ENCODE peak calls at places on chromosomes 6 and 20, in four cellular contexts. V, E, G and L are unnamed samples.

GRCh38 chr6:49001856-49002255 is 461.2 kb downstream of the MMUT start:
- DNase-seq in V (peak; percentile 19), G (peak; percentile 60), E (peak; percentile 47), L (peak; percentile 18)

GRCh38 chr20:51573576-51574243 is 31.2 kb upstream of the NFATC2 start:
- DNase-seq in V (no peak), G (peak; percentile 57), E (peak; percentile 52), L (peak; percentile 21)

GRCh38 chr6:109491207-109491938 is 8.4 kb upstream of the ZBTB24 start:
- DNase-seq in G (no peak), E (peak; percentile 54), V (no peak), L (peak; percentile 71)

GRCh38 chr6:9233686-9234085 is 798.3 kb upstream of the SLC35B3 start:
- DNase-seq in G (no peak), V (no peak), E (peak; percentile 67), L (no peak)

GRCh38 chr6:89562114-89562815 is 76.3 kb downstream of the LYRM2 start:
- DNase-seq in V (no peak), E (peak; percentile 6), G (peak; percentile 2), L (no peak)

GRCh38 chr6:151391021-151391470 is 313 bp downstream of the ZBTB2 start:
- DNase-seq in G (peak; percentile 73), E (peak; percentile 86), V (peak; percentile 74), L (peak; percentile 72)

GRCh38 chr6:106976270-106976669 is 1.7 kb upstream of the CD24 start:
- DNase-seq in E (no peak), V (no peak), G (no peak), L (no peak)

GRCh38 chr20:64129146-64129782 is 21.9 kb upstream of the NPBWR2 start:
- DNase-seq in V (no peak), G (no peak), E (no peak), L (no peak)

GRCh38 chr20:61253264-61253639 is 1.2 kb downstream of the CDH4 start:
- DNase-seq in G (peak; percentile 38), E (peak; percentile 78), V (peak; percentile 48), L (peak; percentile 52)

GRCh38 chr6:28947831-28948270 is 24.1 kb upstream of the TRIM27 start:
- DNase-seq in V (no peak), G (peak; percentile 68), E (peak; percentile 66), L (no peak)

GRCh38 chr6:33745558-33745957 is 1.1 kb downstream of the IP6K3 start:
- DNase-seq in E (peak; percentile 52), V (peak; percentile 65), G (no peak), L (peak; percentile 62)

GRCh38 chr6:82842721-82843120 is 222.9 kb downstream of the UBE3D start:
- DNase-seq in V (peak; percentile 36), G (peak; percentile 77), E (peak; percentile 45), L (peak; percentile 67)

DNA sequence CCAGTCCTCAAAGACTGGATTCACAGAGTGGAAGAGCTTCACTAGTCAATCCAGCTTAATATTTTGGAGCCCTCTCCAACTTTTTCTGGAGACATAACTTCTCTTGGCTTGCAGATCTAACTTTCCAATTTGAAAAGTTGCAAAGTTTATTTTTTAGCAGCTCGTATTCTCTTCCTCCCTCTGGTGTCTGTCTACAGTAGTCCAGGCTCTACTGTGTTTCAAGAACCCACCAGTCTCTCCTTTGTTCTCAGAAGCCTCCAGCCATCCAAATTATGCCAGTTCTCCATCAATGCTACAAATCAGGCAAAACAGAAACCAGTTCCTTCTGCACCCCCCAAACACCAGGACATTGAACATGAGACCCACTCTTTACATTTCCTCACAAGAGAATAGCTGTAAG is 376.1 kb upstream of the OPRM1 start:
- DNase-seq in E (no peak), V (no peak), G (no peak), L (peak; percentile 1)
- TF ChIP-seq CTCF in E (no peak), V (no peak), G (no peak), L (peak; percentile 21)

DNA sequence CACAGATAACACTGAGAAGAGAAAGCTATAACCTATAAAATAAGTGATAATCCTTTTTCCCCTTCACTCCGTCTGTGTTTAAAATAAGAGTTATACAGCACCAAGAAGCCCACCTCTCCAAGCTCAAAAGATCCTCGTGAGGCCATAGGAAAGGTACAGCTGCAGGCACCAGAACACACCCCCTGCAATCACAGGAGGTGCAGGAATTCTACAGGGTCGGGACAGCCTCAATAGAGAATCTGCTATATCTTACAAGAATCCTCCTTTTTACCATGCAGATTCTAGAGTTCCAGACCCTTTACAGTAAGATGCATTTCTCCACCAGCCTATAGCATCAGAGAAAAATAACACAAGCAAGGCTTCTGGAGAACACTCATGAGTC is 5.0 kb upstream of the ADGRF1 start:
- DNase-seq in G (no peak), E (no peak), V (no peak), L (no peak)
- H3K4me3 ChIP-seq in G (no peak overlapping the region), E (no peak overlapping the region), V (no peak overlapping the region), L (no peak overlapping the region)

GRCh38 chr20:34753706-34754461 is 49.7 kb downstream of the TP53INP2 start:
- DNase-seq in E (peak; percentile 69), V (peak; percentile 5), G (no peak), L (peak; percentile 68)
- TF ChIP-seq CTCF in E (no peak), V (no peak), G (no peak), L (peak; percentile 9)

GRCh38 chr6:142015011-142015410 is 117.7 kb upstream of the GJE1 start:
- DNase-seq in G (no peak), V (no peak), E (no peak), L (no peak)

GRCh38 chr6:142013286-142013685 is 119.4 kb upstream of the GJE1 start:
- DNase-seq in E (peak; percentile 88), V (peak; percentile 87), G (peak; percentile 92), L (peak; percentile 72)

GRCh38 chr6:142011775-142012174 is 121.0 kb upstream of the GJE1 start:
- DNase-seq in V (no peak), E (no peak), G (no peak), L (no peak)

GRCh38 chr6:142014515-142014914 is 118.2 kb upstream of the GJE1 start:
- DNase-seq in G (peak; percentile 93), E (peak; percentile 96), V (peak; percentile 68), L (peak; percentile 63)

GRCh38 chr6:142013875-142014495 is 118.7 kb upstream of the GJE1 start:
- DNase-seq in E (peak; percentile 24), V (no peak), G (peak; percentile 26), L (no peak)
- H3K4me3 ChIP-seq in E (no peak overlapping the region), V (no peak overlapping the region), G (no peak overlapping the region), L (no peak overlapping the region)